ENCODE peak calls at places on chromosomes 7 and 10, in seven cellular contexts. U, C, L, S, A, M and I are unnamed samples.

GRCh38 chr7:57425239-57425944 is 24.6 kb upstream of the ZNF716 start:
- DNase-seq in L (no peak), C (no peak), M (no peak), U (no peak), A (no peak), S (no peak), I (no peak)

GRCh38 chr10:124025638-124026336 is 67.6 kb downstream of the CHST15 start:
- DNase-seq in A (peak), C (no peak), U (no peak), L (no peak), M (no peak), S (no peak), I (no peak)

GRCh38 chr10:49231421-49231820 is 43.2 kb upstream of the TMEM273 start:
- DNase-seq in L (no peak), M (no peak), C (no peak), S (no peak), U (no peak), A (no peak), I (no peak)

GRCh38 chr7:150800576-150801241 is at the start of gene TMEM176A:
- DNase-seq in C (peak), U (no peak), M (no peak), S (no peak), A (peak), L (no peak), I (no peak)

GRCh38 chr7:116672596-116673503 is 854 bp downstream of the MET start:
- DNase-seq in A (no peak), L (no peak), U (no peak), S (no peak), C (peak), M (no peak), I (no peak)

GRCh38 chr10:120503695-120504094 is 46.7 kb downstream of the PLPP4 start:
- DNase-seq in C (no peak), S (no peak), A (no peak), U (no peak), L (peak), M (no peak), I (no peak)

GRCh38 chr10:44832595-44833390 is 78.3 kb upstream of the TMEM72 start:
- DNase-seq in A (no peak), U (no peak), S (no peak), M (no peak), C (no peak), L (no peak), I (no peak)

GRCh38 chr7:90768301-90768700 is 172.2 kb downstream of the CDK14 start:
- DNase-seq in L (no peak), M (no peak), S (no peak), U (no peak), C (no peak), A (no peak), I (no peak)

GRCh38 chr10:77680065-77680464 is 42.5 kb upstream of the KCNMA1 start:
- DNase-seq in S (no peak), C (no peak), A (no peak), L (no peak), U (no peak), M (no peak), I (no peak)

GRCh38 chr10:70410608-70411007 is 6.7 kb downstream of the EIF4EBP2 start:
- DNase-seq in L (no peak), U (no peak), M (no peak), S (no peak), C (no peak), A (no peak), I (no peak)

GRCh38 chr10:78342787-78343186 is 309.1 kb downstream of the RPS24 start:
- DNase-seq in U (no peak), L (no peak), C (no peak), A (peak), M (no peak), S (no peak), I (no peak)

GRCh38 chr10:48606530-48607355 is 1.9 kb upstream of the ARHGAP22 start:
- DNase-seq in A (peak), M (peak), S (peak), U (peak), C (peak), L (no peak), I (peak)

GRCh38 chr7:54956021-54956420 is 62.8 kb upstream of the EGFR start:
- DNase-seq in M (no peak), C (no peak), U (no peak), A (no peak), L (no peak), S (no peak), I (no peak)